ENCODE peak calls at places on chromosomes 2 and 18, in nine cellular contexts. C is spleen; X is heart left ventricle; K is CD4-positive, CD25-positive, alpha-beta regulatory T cell; R is upper lobe of right lung; M is mammary epithelial cell; F is psoas muscle; J is HCT116; Z is PC-3. W is an unnamed sample. For H3K9me3, the result is how much of the 10 kb centered on the place peaks cover.

GRCh38 chr2:230016844-230017243 is 51.9 kb downstream of the SLC16A14 start:
- DNase-seq in C (no peak), X (no peak), K (no peak), R (no peak), M (no peak), F (no peak), J (no peak), Z (no peak), W (no peak)

GRCh38 chr2:209472386-209472832 is 48.6 kb downstream of the MAP2 start:
- DNase-seq in C (no peak), X (no peak), K (no peak), R (no peak), M (peak), F (no peak), J (no peak), Z (peak), W (peak)

GRCh38 chr2:235141411-235142128 is 189.8 kb downstream of the SH3BP4 start:
- DNase-seq in C (no peak), X (no peak), K (no peak), R (no peak), M (no peak), F (no peak), J (no peak), Z (no peak), W (no peak)

GRCh38 chr18:63189817-63190216 is 129.8 kb downstream of the BCL2 start:
- DNase-seq in C (no peak), X (no peak), K (no peak), R (no peak), M (no peak), F (no peak), J (no peak), Z (no peak), W (no peak)

GRCh38 chr2:113209869-113210305 is 36.1 kb downstream of the PSD4 start:
- DNase-seq in C (no peak), X (no peak), K (no peak), R (no peak), M (no peak), F (no peak), J (no peak), Z (no peak), W (no peak)

GRCh38 chr2:54208364-54209240 is 47.4 kb downstream of the TSPYL6 start:
- DNase-seq in C (no peak), X (peak), K (no peak), R (no peak), M (no peak), F (no peak), J (no peak), Z (no peak), W (peak)

GRCh38 chr2:234994340-234995321 is 42.8 kb downstream of the SH3BP4 start:
- DNase-seq in C (no peak), X (no peak), K (no peak), R (no peak), M (no peak), F (no peak), J (no peak), Z (no peak), W (no peak)

GRCh38 chr2:207300817-207301216 is 135.1 kb upstream of the KLF7 start:
- DNase-seq in C (no peak), X (no peak), K (no peak), R (no peak), M (no peak), F (no peak), J (no peak), Z (no peak), W (no peak)

GRCh38 chr2:96099861-96100798 is 16.2 kb downstream of the ADRA2B start:
- DNase-seq in C (peak), X (peak), K (no peak), R (peak), M (peak), F (no peak), J (no peak), Z (no peak), W (no peak)

GRCh38 chr2:138415891-138416494 is 85.6 kb upstream of the SPOPL start:
- DNase-seq in C (no peak), X (no peak), K (no peak), R (no peak), M (peak), F (no peak), J (no peak), Z (peak), W (peak)

GRCh38 chr2:3459185-3460015 is 59.9 kb downstream of the ADI1 start:
- DNase-seq in C (peak), X (peak), K (no peak), R (peak), M (no peak), F (peak), J (no peak), Z (no peak), W (no peak)

GRCh38 chr2:54983345-54984235 is 66.7 kb downstream of the RTN4 start:
- DNase-seq in C (no peak), X (no peak), K (no peak), R (no peak), M (peak), F (no peak), J (peak), Z (peak), W (peak)

GRCh38 chr2:197378494-197378972 is 56.3 kb downstream of the SF3B1 start:
- DNase-seq in C (no peak), X (peak), K (peak), R (no peak), M (peak), F (no peak), J (peak), Z (peak), W (peak)

GRCh38 chr18:62982600-62983251 is 267.4 kb downstream of the PHLPP1 start:
- DNase-seq in C (peak), X (peak), K (peak), R (no peak), M (peak), F (no peak), J (peak), Z (peak), W (peak)

GRCh38 chr2:152200562-152201465 is 25.3 kb upstream of the STAM2 start:
- DNase-seq in C (no peak), X (peak), K (no peak), R (peak), M (peak), F (peak), J (peak), Z (peak), W (peak)

GRCh38 chr2:27085670-27086089 is 892 bp upstream of the KHK start:
- DNase-seq in C (peak), X (peak), K (no peak), R (peak), M (peak), F (peak), J (no peak), Z (peak), W (peak)

GRCh38 chr2:17962874-17963273 is 84.4 kb downstream of the KCNS3 start:
- DNase-seq in C (no peak), X (no peak), K (no peak), R (no peak), M (peak), F (no peak), J (no peak), Z (peak), W (no peak)

GRCh38 chr18:1353025-1353424 is 448.4 kb downstream of the ADCYAP1 start:
- DNase-seq in C (no peak), X (no peak), K (no peak), R (no peak), M (no peak), F (no peak), J (no peak), Z (peak), W (no peak)

GRCh38 chr2:8214221-8214620 is 467.6 kb upstream of the ID2 start:
- DNase-seq in C (no peak), X (no peak), K (no peak), R (no peak), M (peak), F (no peak), J (no peak), Z (no peak), W (no peak)

GRCh38 chr2:109102588-109103233 is 26.3 kb upstream of the SH3RF3 start:
- DNase-seq in C (no peak), X (no peak), K (peak), R (no peak), M (no peak), F (no peak), J (no peak), Z (no peak), W (no peak)

GRCh38 chr18:54805571-54806334 is 22.5 kb upstream of the RAB27B start:
- DNase-seq in C (no peak), X (no peak), K (no peak), R (no peak), M (peak), F (no peak), J (no peak), Z (peak), W (peak)

GRCh38 chr2:236742936-236743622 is 173.5 kb downstream of the ACKR3 start:
- DNase-seq in C (no peak), X (no peak), K (no peak), R (no peak), M (no peak), F (no peak), J (no peak), Z (no peak), W (peak)

GRCh38 chr2:229268626-229269025 is 2.5 kb downstream of the PID1 start:
- DNase-seq in C (no peak), X (no peak), K (no peak), R (no peak), M (no peak), F (no peak), J (no peak), Z (peak), W (no peak)

GRCh38 chr2:203908344-203909185 is 28.0 kb upstream of the ICOS start:
- DNase-seq in C (no peak), X (no peak), K (no peak), R (no peak), M (no peak), F (no peak), J (no peak), Z (no peak), W (no peak)

GRCh38 chr2:239363946-239364637 is 36.7 kb downstream of the HDAC4 start:
- DNase-seq in C (peak), X (no peak), K (peak), R (no peak), M (no peak), F (no peak), J (no peak), Z (no peak), W (no peak)

GRCh38 chr2:8569332-8569930 is 112.4 kb upstream of the ID2 start:
- DNase-seq in C (no peak), X (no peak), K (no peak), R (no peak), M (no peak), F (no peak), J (no peak), Z (no peak), W (no peak)

GRCh38 chr2:185979546-185980071 is 241.0 kb downstream of the FSIP2 start:
- DNase-seq in C (no peak), X (no peak), K (no peak), R (no peak), M (peak), F (no peak), J (peak), Z (peak), W (peak)

GRCh38 chr2:132538331-132538855 is 121.8 kb downstream of the GPR39 start:
- DNase-seq in C (no peak), X (no peak), K (no peak), R (no peak), M (no peak), F (no peak), J (no peak), Z (no peak), W (no peak)

GRCh38 chr2:179424571-179424970 is 159.9 kb upstream of the SESTD1 start:
- DNase-seq in C (no peak), X (no peak), K (no peak), R (no peak), M (no peak), F (no peak), J (no peak), Z (no peak), W (no peak)

GRCh38 chr18:36073676-36074075 is 6.3 kb upstream of the RPRD1A start:
- DNase-seq in C (no peak), X (no peak), K (no peak), R (no peak), M (no peak), F (no peak), J (no peak), Z (no peak), W (no peak)

GRCh38 chr2:217922101-217923006 is 80.4 kb downstream of the TNS1 start:
- DNase-seq in C (no peak), X (peak), K (no peak), R (no peak), M (no peak), F (peak), J (no peak), Z (no peak), W (peak)

GRCh38 chr2:110725370-110725769 is 7.0 kb upstream of the ACOXL start:
- DNase-seq in C (no peak), X (no peak), K (no peak), R (no peak), M (no peak), F (no peak), J (no peak), Z (no peak), W (no peak)

GRCh38 chr18:63070750-63071502 is 248.6 kb downstream of the BCL2 start:
- DNase-seq in C (no peak), X (no peak), K (no peak), R (no peak), M (no peak), F (no peak), J (no peak), Z (no peak), W (no peak)

GRCh38 chr18:63997606-63998005 is 27.7 kb downstream of the SERPINB8 start:
- DNase-seq in C (no peak), X (no peak), K (no peak), R (no peak), M (peak), F (no peak), J (no peak), Z (no peak), W (no peak)

GRCh38 chr18:63320690-63321265 is 1.2 kb upstream of the BCL2 start:
- DNase-seq in C (peak), X (peak), K (no peak), R (peak), M (peak), F (peak), J (no peak), Z (peak), W (no peak)

GRCh38 chr2:8836979-8837794 is at the start of gene KIDINS220:
- DNase-seq in C (peak), X (peak), K (peak), R (peak), M (peak), F (peak), J (peak), Z (peak), W (peak)

GRCh38 chr2:103594823-103595222 is 833.0 kb downstream of the TMEM182 start:
- DNase-seq in C (no peak), X (no peak), K (no peak), R (no peak), M (no peak), F (no peak), J (no peak), Z (no peak), W (no peak)
- H3K9me3 ChIP-seq in C (under half), X (under half), K (under half), R (under half), M (under half), F (under half), J (under half), Z (under half), W (under half)

DNA sequence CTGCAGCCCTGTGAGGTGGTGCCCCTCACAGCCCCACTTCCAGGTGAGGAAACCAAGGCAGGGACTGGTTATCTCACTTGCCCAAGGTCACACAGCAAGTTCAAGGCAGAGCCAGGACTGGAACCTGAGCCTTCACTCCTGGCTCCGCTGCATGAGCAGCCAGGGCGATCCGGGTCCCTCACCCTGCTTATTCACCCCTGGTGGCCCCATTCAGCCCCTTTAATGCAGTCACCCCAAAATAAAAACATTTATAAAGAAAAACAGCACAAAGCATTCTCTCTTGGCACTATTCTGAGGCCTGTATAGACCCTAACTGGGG is 57.3 kb downstream of the POLR1A start:
- DNase-seq in C (no peak), X (no peak), K (no peak), R (no peak), M (no peak), F (no peak), J (no peak), Z (no peak), W (no peak)
- H3K4me3 ChIP-seq in C (no peak), X (no peak), K (no peak), R (no peak), M (no peak), F (no peak), J (no peak), Z (no peak), W (no peak)

GRCh38 chr2:13921245-13921644 is 711.3 kb upstream of the LRATD1 start:
- DNase-seq in C (no peak), X (no peak), K (no peak), R (no peak), M (no peak), F (no peak), J (no peak), Z (no peak), W (no peak)

GRCh38 chr2:13923823-13924222 is 708.7 kb upstream of the LRATD1 start:
- DNase-seq in C (no peak), X (no peak), K (no peak), R (no peak), M (no peak), F (no peak), J (no peak), Z (no peak), W (no peak)

GRCh38 chr2:13919981-13920382 is 712.5 kb upstream of the LRATD1 start:
- DNase-seq in C (no peak), X (no peak), K (no peak), R (no peak), M (peak), F (no peak), J (no peak), Z (peak), W (peak)
- H3K9me3 ChIP-seq in C (under half), X (under half), K (under half), R (under half), M (under half), F (under half), J (under half), Z (under half), W (under half)

GRCh38 chr2:227036527-227036926 is 127.5 kb downstream of the COL4A4 start:
- DNase-seq in C (no peak), X (no peak), K (no peak), R (no peak), M (no peak), F (no peak), J (no peak), Z (no peak), W (no peak)
- H3K4me3 ChIP-seq in C (no peak), X (no peak), K (no peak), R (no peak), M (no peak), F (no peak), J (no peak), Z (no peak), W (no peak)

GRCh38 chr2:196130039-196130825 is 41.1 kb downstream of the STK17B start:
- DNase-seq in C (no peak), X (no peak), K (peak), R (no peak), M (no peak), F (no peak), J (no peak), Z (no peak), W (no peak)
- H3K9me3 ChIP-seq in C (under half), X (under half), K (half or more), R (under half), M (under half), F (under half), J (under half), Z (under half), W (under half)

DNA sequence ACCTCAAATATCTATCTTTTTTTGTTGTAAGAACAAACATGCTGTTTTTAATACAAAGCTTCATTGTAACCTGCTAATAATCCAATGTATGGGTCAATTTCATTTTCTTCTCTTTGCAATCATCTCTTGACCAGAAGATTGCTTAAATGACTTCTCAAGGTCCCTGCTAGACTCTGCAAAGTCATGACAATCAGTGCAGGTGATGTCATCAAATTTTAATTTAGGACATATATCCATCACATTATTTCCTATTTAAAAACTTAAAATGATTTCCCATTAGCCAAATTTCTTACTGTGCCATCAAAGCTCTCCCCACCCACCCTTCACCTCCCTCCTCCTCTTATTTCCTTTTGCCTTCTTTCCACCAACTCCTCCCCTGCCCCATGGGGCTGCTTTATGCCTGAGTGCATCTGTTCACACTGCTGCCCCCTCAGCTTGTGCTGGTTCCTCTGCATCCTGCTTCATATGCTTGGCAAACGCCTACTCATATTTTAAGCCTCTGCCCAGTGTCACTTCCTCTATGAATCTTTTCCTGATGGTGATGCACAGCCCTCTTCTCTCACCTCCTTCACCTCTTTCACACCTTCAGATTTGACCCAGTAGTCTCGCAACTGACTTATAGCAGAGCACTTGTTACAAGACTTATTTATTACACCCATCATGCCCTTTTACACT is 20.3 kb downstream of the PLEK start:
- DNase-seq in C (peak), X (no peak), K (no peak), R (no peak), M (no peak), F (no peak), J (no peak), Z (no peak), W (no peak)
- H3K4me3 ChIP-seq in C (no peak), X (no peak), K (no peak), R (no peak), M (no peak), F (no peak), J (no peak), Z (no peak), W (no peak)

DNA sequence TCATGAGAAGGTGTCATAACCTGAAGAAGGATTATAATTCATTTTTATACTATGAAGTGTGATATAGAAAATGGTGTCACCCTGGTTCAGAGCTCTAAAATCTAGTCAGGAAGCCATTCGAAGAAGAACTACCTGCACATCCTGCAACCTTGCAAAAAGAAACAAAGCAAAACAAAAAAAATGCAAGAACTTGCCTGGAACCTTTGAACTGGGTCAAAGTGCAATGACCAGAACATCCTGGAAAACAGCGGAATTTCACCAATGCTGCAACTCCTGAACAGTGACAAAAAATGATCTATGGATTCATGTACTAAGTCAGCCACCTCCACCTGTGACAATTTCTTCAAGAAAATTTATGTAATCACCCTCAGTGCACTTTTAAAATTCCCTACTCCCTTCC is 1083.3 kb upstream of the GYPC start:
- DNase-seq in C (no peak), X (no peak), K (no peak), R (no peak), M (no peak), F (no peak), J (no peak), Z (no peak), W (no peak)
- H3K9me3 ChIP-seq in C (under half), X (under half), K (under half), R (under half), M (under half), F (under half), J (under half), Z (under half), W (under half)

DNA sequence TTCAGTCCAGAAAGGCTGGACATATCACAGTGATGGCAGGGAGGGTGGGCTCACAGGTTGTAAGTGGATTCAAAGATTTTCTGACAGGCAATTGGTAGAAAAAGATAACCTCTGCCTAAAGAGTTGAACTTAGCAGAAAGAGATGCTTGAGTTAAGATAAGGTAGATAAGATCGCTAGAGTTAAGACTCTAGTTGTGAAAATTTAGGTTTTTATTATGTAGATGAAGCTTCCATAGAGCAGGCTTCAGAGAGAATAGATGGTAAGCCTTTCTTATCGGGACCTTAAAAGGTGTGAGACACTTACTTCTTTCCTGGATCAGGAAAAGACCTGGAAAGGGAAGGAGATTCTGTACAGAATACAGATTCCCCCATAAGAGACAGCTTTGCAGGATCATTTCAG is 134.4 kb downstream of the GULP1 start:
- DNase-seq in C (no peak), X (no peak), K (no peak), R (no peak), M (no peak), F (no peak), J (no peak), Z (no peak), W (no peak)
- H3K4me3 ChIP-seq in C (no peak), X (no peak), K (no peak), R (no peak), M (no peak), F (no peak), J (no peak), Z (no peak), W (no peak)

W was measured in adipocyte.